ENCODE peak calls at places on chromosomes 1 and 21, in six cellular contexts. One of them, this sample, is unnamed.

GRCh38 chr1:110749960-110750359 is 75.2 kb upstream of the KCNA3 start:
- DNase-seq in cardiac muscle cell: no peak
- DNase-seq in ascending aorta: no peak
- DNase-seq in brain microvascular endothelial cell: no peak
- DNase-seq in astrocyte of the spinal cord: no peak
- DNase-seq in astrocyte of the cerebellum: no peak
- DNase-seq in this sample: no peak

GRCh38 chr21:41398251-41398650 is 27.8 kb upstream of the MX1 start:
- DNase-seq in astrocyte of the spinal cord: no peak
- DNase-seq in brain microvascular endothelial cell: no peak
- DNase-seq in ascending aorta: no peak
- DNase-seq in cardiac muscle cell: no peak
- DNase-seq in astrocyte of the cerebellum: no peak
- DNase-seq in this sample: no peak

GRCh38 chr1:238029126-238029525 is 138.4 kb upstream of the ZP4 start:
- DNase-seq in astrocyte of the spinal cord: no peak
- DNase-seq in astrocyte of the cerebellum: no peak
- DNase-seq in cardiac muscle cell: no peak
- DNase-seq in ascending aorta: no peak
- DNase-seq in brain microvascular endothelial cell: no peak
- DNase-seq in this sample: no peak

GRCh38 chr21:36974851-36975192 is 8.4 kb upstream of the HLCS start:
- DNase-seq in ascending aorta: no peak
- DNase-seq in brain microvascular endothelial cell: no peak
- DNase-seq in cardiac muscle cell: no peak
- DNase-seq in astrocyte of the cerebellum: no peak
- DNase-seq in astrocyte of the spinal cord: no peak
- DNase-seq in this sample: no peak

GRCh38 chr1:96481410-96481809 is 240.2 kb upstream of the PTBP2 start:
- DNase-seq in brain microvascular endothelial cell: no peak
- DNase-seq in cardiac muscle cell: no peak
- DNase-seq in astrocyte of the spinal cord: no peak
- DNase-seq in astrocyte of the cerebellum: no peak
- DNase-seq in ascending aorta: no peak
- DNase-seq in this sample: no peak

GRCh38 chr1:14713077-14713476 is 114.6 kb downstream of the KAZN start:
- DNase-seq in brain microvascular endothelial cell: no peak
- DNase-seq in cardiac muscle cell: no peak
- DNase-seq in ascending aorta: no peak
- DNase-seq in astrocyte of the spinal cord: no peak
- DNase-seq in astrocyte of the cerebellum: no peak
- DNase-seq in this sample: no peak

GRCh38 chr1:198123146-198123545 is 33.7 kb upstream of the NEK7 start:
- DNase-seq in cardiac muscle cell: peak
- DNase-seq in ascending aorta: no peak
- DNase-seq in astrocyte of the cerebellum: peak
- DNase-seq in astrocyte of the spinal cord: peak
- DNase-seq in brain microvascular endothelial cell: peak
- DNase-seq in this sample: peak

GRCh38 chr1:38533772-38534472 is 325.6 kb downstream of the RRAGC start:
- DNase-seq in ascending aorta: no peak
- DNase-seq in astrocyte of the cerebellum: no peak
- DNase-seq in astrocyte of the spinal cord: no peak
- DNase-seq in cardiac muscle cell: no peak
- DNase-seq in brain microvascular endothelial cell: no peak
- DNase-seq in this sample: no peak

GRCh38 chr1:99548924-99549605 is 96.8 kb upstream of the PALMD start:
- DNase-seq in ascending aorta: no peak
- DNase-seq in astrocyte of the cerebellum: peak
- DNase-seq in cardiac muscle cell: peak
- DNase-seq in astrocyte of the spinal cord: peak
- DNase-seq in brain microvascular endothelial cell: peak
- DNase-seq in this sample: no peak

GRCh38 chr1:30693366-30693765 is 30.0 kb downstream of the MATN1 start:
- DNase-seq in cardiac muscle cell: no peak
- DNase-seq in astrocyte of the cerebellum: no peak
- DNase-seq in ascending aorta: no peak
- DNase-seq in brain microvascular endothelial cell: no peak
- DNase-seq in astrocyte of the spinal cord: no peak
- DNase-seq in this sample: no peak

GRCh38 chr1:11721301-11721700 is 14.6 kb upstream of the AGTRAP start:
- DNase-seq in astrocyte of the cerebellum: no peak
- DNase-seq in brain microvascular endothelial cell: no peak
- DNase-seq in cardiac muscle cell: no peak
- DNase-seq in ascending aorta: no peak
- DNase-seq in astrocyte of the spinal cord: no peak
- DNase-seq in this sample: no peak

GRCh38 chr1:11720523-11720922 is 15.4 kb upstream of the AGTRAP start:
- DNase-seq in astrocyte of the spinal cord: no peak
- DNase-seq in astrocyte of the cerebellum: no peak
- DNase-seq in brain microvascular endothelial cell: no peak
- DNase-seq in cardiac muscle cell: no peak
- DNase-seq in ascending aorta: no peak
- DNase-seq in this sample: no peak

GRCh38 chr1:11720033-11720376 is 15.9 kb upstream of the AGTRAP start:
- DNase-seq in cardiac muscle cell: no peak
- DNase-seq in ascending aorta: no peak
- DNase-seq in astrocyte of the spinal cord: no peak
- DNase-seq in brain microvascular endothelial cell: no peak
- DNase-seq in astrocyte of the cerebellum: no peak
- DNase-seq in this sample: no peak

GRCh38 chr1:11714831-11715574 is 20.9 kb upstream of the AGTRAP start:
- DNase-seq in cardiac muscle cell: peak
- DNase-seq in ascending aorta: no peak
- DNase-seq in astrocyte of the cerebellum: no peak
- DNase-seq in brain microvascular endothelial cell: no peak
- DNase-seq in astrocyte of the spinal cord: no peak
- DNase-seq in this sample: no peak

GRCh38 chr1:11719313-11720032 is 16.5 kb upstream of the AGTRAP start:
- DNase-seq in cardiac muscle cell: peak
- DNase-seq in astrocyte of the spinal cord: peak
- DNase-seq in ascending aorta: peak
- DNase-seq in brain microvascular endothelial cell: peak
- DNase-seq in astrocyte of the cerebellum: peak
- DNase-seq in this sample: peak
- H3K4me3 ChIP-seq in cardiac muscle cell: no peak
- H3K4me3 ChIP-seq in astrocyte of the spinal cord: peak
- H3K4me3 ChIP-seq in ascending aorta: peak
- H3K4me3 ChIP-seq in brain microvascular endothelial cell: peak
- H3K4me3 ChIP-seq in astrocyte of the cerebellum: peak
- H3K4me3 ChIP-seq in this sample: peak

DNA sequence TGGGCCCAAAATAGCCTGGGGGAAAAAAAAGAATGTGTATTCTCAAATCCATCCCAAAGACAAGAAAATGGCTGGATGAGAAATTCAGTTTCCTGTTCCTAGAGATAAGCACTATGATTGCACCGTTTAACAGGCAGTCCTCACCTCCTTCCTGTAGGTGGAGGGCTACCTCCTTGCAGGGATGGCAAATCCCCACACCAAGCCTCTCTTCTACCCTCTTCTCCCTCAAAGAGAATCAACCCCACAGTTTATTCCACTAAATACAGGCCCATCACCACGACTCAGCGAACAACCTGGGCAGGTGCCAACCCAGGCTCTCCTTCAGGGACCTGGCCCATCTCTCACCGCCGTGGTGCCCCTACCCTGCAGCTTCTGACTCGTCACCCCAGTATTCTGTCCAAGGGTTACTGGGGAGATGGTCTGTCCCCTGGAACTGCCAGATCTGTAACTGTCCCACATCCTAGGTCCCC is 3.4 kb upstream of the CHD5 start:
- DNase-seq in cardiac muscle cell: no peak
- DNase-seq in ascending aorta: no peak
- DNase-seq in astrocyte of the cerebellum: no peak
- DNase-seq in astrocyte of the spinal cord: no peak
- DNase-seq in brain microvascular endothelial cell: no peak
- DNase-seq in this sample: peak
- TF ChIP-seq CTCF in cardiac muscle cell: peak
- TF ChIP-seq CTCF in ascending aorta: no peak
- TF ChIP-seq CTCF in astrocyte of the cerebellum: no peak
- TF ChIP-seq CTCF in astrocyte of the spinal cord: no peak
- TF ChIP-seq CTCF in brain microvascular endothelial cell: peak
- TF ChIP-seq CTCF in this sample: no peak

DNA sequence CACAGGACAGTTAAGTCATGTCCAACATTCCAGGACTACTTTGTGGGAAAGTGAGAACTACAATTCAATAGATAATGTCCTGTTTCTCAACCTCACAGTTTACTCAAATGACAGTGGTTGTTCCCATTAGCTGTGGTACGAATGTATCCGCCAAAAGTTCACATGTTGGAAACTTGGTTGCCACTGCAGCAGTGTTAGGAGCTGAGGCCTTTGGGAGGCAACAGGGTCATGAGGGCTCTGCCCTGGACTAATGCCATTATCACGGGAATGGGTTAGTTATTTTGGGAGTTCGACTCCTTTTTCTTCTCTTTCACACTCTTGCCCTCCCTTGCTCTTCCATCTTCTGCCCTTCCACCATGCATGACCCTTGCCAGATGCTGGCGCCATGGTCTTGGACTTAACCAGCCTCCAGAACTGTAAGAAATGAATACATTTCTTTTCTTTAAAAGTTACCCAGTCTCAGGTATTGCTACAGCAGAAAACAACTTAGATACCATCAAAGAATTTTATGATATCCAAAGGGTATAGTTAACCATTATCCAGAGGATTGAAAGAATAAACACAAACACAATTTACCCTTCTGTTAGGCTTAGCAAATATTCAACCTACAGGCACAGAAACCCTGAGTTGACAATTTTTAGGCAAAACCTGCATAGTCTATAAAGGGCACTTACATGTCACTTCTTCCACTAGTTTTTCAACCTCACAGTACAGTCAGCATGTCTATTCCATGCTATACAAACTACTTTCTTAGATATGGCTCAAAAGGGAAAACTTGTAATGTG is 7.4 kb downstream of the BCL10 start:
- DNase-seq in cardiac muscle cell: no peak
- DNase-seq in ascending aorta: no peak
- DNase-seq in brain microvascular endothelial cell: no peak
- DNase-seq in astrocyte of the spinal cord: no peak
- DNase-seq in astrocyte of the cerebellum: no peak
- DNase-seq in this sample: no peak
- H3K4me3 ChIP-seq in cardiac muscle cell: no peak
- H3K4me3 ChIP-seq in ascending aorta: no peak
- H3K4me3 ChIP-seq in brain microvascular endothelial cell: no peak
- H3K4me3 ChIP-seq in astrocyte of the spinal cord: no peak
- H3K4me3 ChIP-seq in astrocyte of the cerebellum: no peak
- H3K4me3 ChIP-seq in this sample: no peak

DNA sequence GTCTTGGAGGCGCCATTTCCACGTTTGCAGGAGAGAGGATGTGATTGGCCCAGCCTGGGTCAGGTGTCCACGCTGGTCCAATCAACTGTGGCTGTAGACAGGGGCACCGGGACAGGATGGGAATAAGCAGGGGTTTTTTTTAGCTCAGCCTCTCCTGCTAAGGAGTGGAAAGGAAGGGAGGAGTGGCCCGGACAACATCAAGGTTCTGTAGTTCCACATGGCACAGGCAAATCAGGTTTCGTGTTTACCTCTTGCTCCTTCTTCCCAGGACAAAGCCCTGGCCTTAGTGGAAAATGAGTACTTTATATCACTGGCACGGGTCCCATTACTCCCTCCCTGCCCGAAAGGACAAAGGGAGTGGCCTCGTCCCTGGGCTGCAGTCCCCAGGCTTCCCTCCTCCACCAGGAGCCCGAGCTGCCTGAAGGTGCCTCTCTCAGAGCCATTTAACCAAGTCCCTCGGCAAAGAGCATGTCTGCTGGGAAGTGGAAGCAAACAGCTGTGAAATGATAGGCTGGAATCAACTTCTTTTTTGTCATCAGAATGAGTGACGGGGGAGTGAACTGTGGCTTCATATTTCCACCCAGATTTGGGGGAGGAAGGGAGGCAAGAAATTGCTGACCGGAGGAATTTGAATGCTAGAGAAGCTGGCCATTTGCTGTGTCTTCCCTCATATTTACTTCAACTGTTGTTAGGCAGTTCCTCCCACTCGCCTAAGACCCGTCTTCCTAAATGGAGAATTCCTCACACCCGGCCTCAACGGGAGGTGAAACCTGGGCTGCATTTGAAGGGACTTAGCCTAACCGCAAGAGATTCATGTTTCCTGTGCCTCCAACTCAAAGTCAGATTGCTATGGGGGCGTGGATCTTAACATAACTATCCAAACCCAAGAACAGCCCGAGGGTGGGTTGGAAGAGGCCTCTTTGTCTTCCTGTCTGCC is 84.9 kb upstream of the SLC44A3 start:
- DNase-seq in astrocyte of the spinal cord: peak
- DNase-seq in cardiac muscle cell: peak
- DNase-seq in brain microvascular endothelial cell: peak
- DNase-seq in astrocyte of the cerebellum: peak
- DNase-seq in ascending aorta: no peak
- DNase-seq in this sample: peak
- TF ChIP-seq CTCF in astrocyte of the spinal cord: no peak
- TF ChIP-seq CTCF in cardiac muscle cell: no peak
- TF ChIP-seq CTCF in brain microvascular endothelial cell: no peak
- TF ChIP-seq CTCF in astrocyte of the cerebellum: no peak
- TF ChIP-seq CTCF in ascending aorta: no peak
- TF ChIP-seq CTCF in this sample: no peak

GRCh38 chr1:2104621-2105427 is 54.6 kb downstream of the PRKCZ start:
- DNase-seq in ascending aorta: no peak
- DNase-seq in brain microvascular endothelial cell: no peak
- DNase-seq in cardiac muscle cell: no peak
- DNase-seq in astrocyte of the spinal cord: no peak
- DNase-seq in astrocyte of the cerebellum: no peak
- DNase-seq in this sample: no peak

GRCh38 chr1:2101946-2102345 is 51.7 kb downstream of the PRKCZ start:
- DNase-seq in cardiac muscle cell: no peak
- DNase-seq in ascending aorta: no peak
- DNase-seq in astrocyte of the spinal cord: no peak
- DNase-seq in astrocyte of the cerebellum: no peak
- DNase-seq in brain microvascular endothelial cell: no peak
- DNase-seq in this sample: no peak

GRCh38 chr1:2103901-2104590 is 53.8 kb downstream of the PRKCZ start:
- DNase-seq in brain microvascular endothelial cell: no peak
- DNase-seq in ascending aorta: no peak
- DNase-seq in astrocyte of the spinal cord: no peak
- DNase-seq in cardiac muscle cell: no peak
- DNase-seq in astrocyte of the cerebellum: no peak
- DNase-seq in this sample: no peak

GRCh38 chr1:2102753-2103152 is 52.5 kb downstream of the PRKCZ start:
- DNase-seq in cardiac muscle cell: no peak
- DNase-seq in ascending aorta: no peak
- DNase-seq in brain microvascular endothelial cell: no peak
- DNase-seq in astrocyte of the spinal cord: no peak
- DNase-seq in astrocyte of the cerebellum: no peak
- DNase-seq in this sample: no peak

GRCh38 chr1:2103266-2103900 is 53.2 kb downstream of the PRKCZ start:
- DNase-seq in brain microvascular endothelial cell: no peak
- DNase-seq in ascending aorta: no peak
- DNase-seq in cardiac muscle cell: no peak
- DNase-seq in astrocyte of the cerebellum: no peak
- DNase-seq in astrocyte of the spinal cord: no peak
- DNase-seq in this sample: no peak
- H3K4me3 ChIP-seq in brain microvascular endothelial cell: no peak
- H3K4me3 ChIP-seq in ascending aorta: no peak
- H3K4me3 ChIP-seq in cardiac muscle cell: no peak
- H3K4me3 ChIP-seq in astrocyte of the cerebellum: no peak
- H3K4me3 ChIP-seq in astrocyte of the spinal cord: no peak
- H3K4me3 ChIP-seq in this sample: no peak

DNA sequence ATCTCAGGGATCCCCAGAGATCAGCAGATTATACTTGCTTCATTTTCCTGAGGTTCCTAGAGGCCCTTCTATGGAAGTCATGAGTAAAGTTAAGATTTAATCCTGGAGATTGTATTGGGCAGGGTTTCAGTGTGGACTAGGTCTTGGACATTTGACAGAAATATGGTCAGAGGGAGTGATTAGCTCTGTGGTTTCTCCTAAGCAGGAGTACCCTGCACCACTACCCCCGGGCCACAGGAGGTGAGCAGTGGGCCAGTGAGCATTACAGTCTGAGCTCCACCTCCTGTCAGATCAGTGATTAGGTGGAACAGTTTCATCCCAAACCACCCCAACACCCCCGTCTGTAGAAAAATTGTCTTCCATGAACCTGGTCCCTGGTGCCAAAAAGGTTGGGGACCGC is 43.2 kb downstream of the PHACTR4 start:
- DNase-seq in ascending aorta: no peak
- DNase-seq in cardiac muscle cell: peak
- DNase-seq in astrocyte of the cerebellum: peak
- DNase-seq in astrocyte of the spinal cord: peak
- DNase-seq in brain microvascular endothelial cell: no peak
- DNase-seq in this sample: no peak
- TF ChIP-seq CTCF in ascending aorta: no peak
- TF ChIP-seq CTCF in cardiac muscle cell: peak
- TF ChIP-seq CTCF in astrocyte of the cerebellum: peak
- TF ChIP-seq CTCF in astrocyte of the spinal cord: no peak
- TF ChIP-seq CTCF in brain microvascular endothelial cell: no peak
- TF ChIP-seq CTCF in this sample: no peak